ENCODE peak calls at places on chromosomes 6 and 20, in five cellular contexts. B is CD8-positive, alpha-beta T cell; H is B cell; X is foreskin fibroblast; O is kidney epithelial cell. S is an unnamed sample.

GRCh38 chr20:20752712-20753111 is 40.3 kb upstream of the RALGAPA2 start:
- DNase-seq in X (no peak), H (no peak), B (no peak), O (no peak), S (no peak)

GRCh38 chr20:61299613-61300012 is 47.6 kb downstream of the CDH4 start:
- DNase-seq in O (no peak), H (no peak), X (peak; percentile 12), B (no peak), S (no peak)

GRCh38 chr20:61253640-61254511 is 1.8 kb downstream of the CDH4 start:
- DNase-seq in B (no peak), O (no peak), H (no peak), X (no peak), S (no peak)

GRCh38 chr20:17873410-17874270 is 95.0 kb downstream of the SNX5 start:
- DNase-seq in O (no peak), B (no peak), X (peak; percentile 97), H (no peak), S (no peak)

GRCh38 chr20:32680544-32681174 is 6.9 kb upstream of the C20orf203 start:
- DNase-seq in X (no peak), O (no peak), B (no peak), H (no peak), S (no peak)

GRCh38 chr6:136318676-136319075 is 29.0 kb upstream of the BCLAF1 start:
- DNase-seq in B (no peak), H (no peak), X (peak; percentile 11), O (no peak), S (no peak)

GRCh38 chr20:24662286-24662685 is 192.9 kb downstream of the SYNDIG1 start:
- DNase-seq in B (no peak), X (no peak), O (no peak), H (no peak), S (no peak)

GRCh38 chr6:3697609-3698008 is 53.9 kb downstream of the PXDC1 start:
- DNase-seq in B (no peak), O (no peak), H (no peak), X (peak; percentile 81), S (no peak)

GRCh38 chr20:63223121-63223825 is 7.3 kb upstream of the YTHDF1 start:
- DNase-seq in H (no peak), X (no peak), B (no peak), O (no peak), S (no peak)

GRCh38 chr6:37731888-37732287 is 34.2 kb upstream of the MDGA1 start:
- DNase-seq in X (no peak), B (peak; percentile 19), H (peak; percentile 65), O (no peak), S (no peak)

GRCh38 chr6:153231048-153231635 is 100.1 kb upstream of the RGS17 start:
- DNase-seq in O (peak; percentile 5), X (no peak), H (no peak), B (no peak), S (peak; percentile 5)

GRCh38 chr6:121830759-121831158 is 395.3 kb downstream of the GJA1 start:
- DNase-seq in B (no peak), H (no peak), X (no peak), O (no peak), S (no peak)

GRCh38 chr6:137258170-137258569 is 39.0 kb upstream of the IFNGR1 start:
- DNase-seq in B (no peak), X (no peak), O (no peak), H (no peak), S (no peak)

GRCh38 chr6:16733085-16733484 is 28.2 kb downstream of the ATXN1 start:
- DNase-seq in X (no peak), O (no peak), B (no peak), H (no peak), S (no peak)

GRCh38 chr6:169158182-169158573 is 95.5 kb downstream of the THBS2 start:
- DNase-seq in H (no peak), X (no peak), B (no peak), O (no peak), S (no peak)

GRCh38 chr6:16651871-16652270 is 109.4 kb downstream of the ATXN1 start:
- DNase-seq in X (no peak), B (no peak), H (no peak), O (no peak), S (peak; percentile 90)

GRCh38 chr6:11172501-11173337 is 59.7 kb downstream of the NEDD9 start:
- DNase-seq in B (peak; percentile 74), X (peak; percentile 10), H (peak; percentile 85), O (no peak), S (peak; percentile 33)

GRCh38 chr20:25287631-25288290 is 39.9 kb downstream of the PYGB start:
- DNase-seq in B (no peak), X (no peak), O (no peak), H (peak; percentile 36), S (no peak)

GRCh38 chr6:7446056-7446455 is 56.4 kb downstream of the RIOK1 start:
- DNase-seq in H (no peak), X (no peak), B (no peak), O (no peak), S (no peak)

GRCh38 chr6:7449018-7449417 is 59.4 kb downstream of the RIOK1 start:
- DNase-seq in H (no peak), X (no peak), B (no peak), O (no peak), S (no peak)

GRCh38 chr6:7445076-7445475 is 55.5 kb downstream of the RIOK1 start:
- DNase-seq in X (no peak), O (no peak), H (no peak), B (no peak), S (no peak)

GRCh38 chr6:7448232-7448631 is 58.6 kb downstream of the RIOK1 start:
- DNase-seq in B (no peak), H (no peak), X (no peak), O (no peak), S (no peak)

DNA sequence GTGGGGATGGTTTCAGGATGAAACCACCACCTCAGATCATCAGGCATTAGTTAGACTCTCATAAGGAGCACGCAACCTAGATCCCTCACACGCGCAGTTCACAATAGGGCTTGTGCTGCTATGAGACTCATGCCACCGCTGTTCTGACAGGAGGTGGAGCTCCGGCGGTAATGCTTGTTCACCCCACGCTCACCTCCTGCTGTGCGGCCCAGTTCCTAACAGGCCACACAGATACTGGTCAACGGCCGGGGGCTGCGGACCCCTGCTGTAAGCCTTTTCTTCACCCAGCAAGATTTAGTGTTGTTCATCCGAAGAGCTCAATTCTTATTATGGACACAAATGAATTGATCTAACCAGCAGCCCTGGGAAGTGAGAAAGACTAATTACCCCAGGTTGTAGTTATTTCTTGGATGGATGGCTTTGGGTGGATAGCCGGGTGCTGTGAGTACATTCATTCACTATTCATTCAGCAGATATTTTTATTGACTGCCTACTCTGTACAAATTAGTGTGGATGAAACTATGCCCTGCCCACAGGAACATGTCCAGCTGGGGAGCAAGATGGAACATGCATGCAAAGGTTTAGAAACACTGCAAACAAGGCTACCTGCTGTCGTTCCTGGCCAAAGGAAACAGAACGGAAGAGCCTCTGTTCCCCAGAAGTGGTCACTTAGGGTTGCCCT is 57.2 kb downstream of the RIOK1 start:
- DNase-seq in H (no peak), X (no peak), B (no peak), O (no peak), S (peak; percentile 68)
- TF ChIP-seq CTCF in H (no peak), X (no peak), B (no peak), O (no peak), S (peak; percentile 41)

GRCh38 chr6:68194846-68195478 is 440.1 kb upstream of the ADGRB3 start:
- DNase-seq in O (no peak), B (no peak), X (no peak), H (no peak), S (no peak)

GRCh38 chr6:68192988-68193387 is 442.1 kb upstream of the ADGRB3 start:
- DNase-seq in O (no peak), B (no peak), H (no peak), X (no peak), S (no peak)

GRCh38 chr6:68197356-68197755 is 437.7 kb upstream of the ADGRB3 start:
- DNase-seq in B (no peak), O (no peak), H (no peak), X (peak; percentile 3), S (no peak)

GRCh38 chr6:68200929-68201328 is 434.2 kb upstream of the ADGRB3 start:
- DNase-seq in X (no peak), H (no peak), O (no peak), B (no peak), S (no peak)

DNA sequence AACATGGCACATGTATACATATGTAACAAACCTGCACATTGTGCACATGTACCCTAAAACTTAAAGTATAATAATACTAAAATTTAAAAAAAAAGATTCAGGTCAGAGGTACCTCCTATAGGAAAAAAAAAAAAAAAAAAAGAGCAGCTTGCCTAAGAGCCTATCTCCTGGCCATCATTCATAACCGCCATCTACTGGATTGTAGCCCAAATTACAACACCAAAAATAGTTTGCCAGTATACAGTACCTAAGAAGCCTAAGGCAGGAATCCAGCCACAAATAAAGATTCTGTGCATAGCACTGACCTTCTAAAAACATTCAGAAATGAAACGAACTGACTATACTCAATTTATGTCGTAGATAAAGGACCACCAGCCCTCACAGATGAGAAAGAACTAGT is 438.4 kb upstream of the ADGRB3 start:
- DNase-seq in O (no peak), H (no peak), B (no peak), X (peak; percentile 15), S (no peak)
- TF ChIP-seq CTCF in O (peak; percentile 8), H (no peak), B (no peak), X (no peak), S (peak; percentile 11)

DNA sequence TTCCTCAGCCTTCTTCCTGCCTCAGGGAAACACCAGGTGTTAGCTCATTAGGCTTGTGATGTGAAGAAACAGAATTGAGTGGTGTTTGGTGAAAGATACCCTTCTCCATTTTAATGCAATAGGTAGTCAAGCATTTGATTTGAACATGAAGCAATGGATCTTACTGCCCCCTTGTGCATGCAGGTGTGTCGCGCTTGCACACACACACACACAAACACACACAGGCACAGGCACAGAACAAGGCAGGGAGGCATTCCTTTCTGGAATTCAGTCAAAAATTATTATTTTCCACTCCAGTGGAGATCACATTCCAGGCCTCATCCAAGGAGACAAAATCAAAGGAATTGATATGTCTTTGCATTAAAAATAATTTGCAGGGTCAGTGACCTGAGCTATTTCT is 667.0 kb upstream of the MARCKS start:
- DNase-seq in O (no peak), H (no peak), B (no peak), X (no peak), S (no peak)
- TF ChIP-seq CTCF in O (peak; percentile 13), H (no peak), B (no peak), X (no peak), S (peak; percentile 46)

GRCh38 chr6:119979862-119980261 is 630.3 kb upstream of the MAN1A1 start:
- DNase-seq in X (no peak), H (no peak), O (no peak), B (no peak), S (peak; percentile 17)
- TF ChIP-seq CTCF in X (no peak), H (peak; percentile 15), O (no peak), B (no peak), S (peak; percentile 69)

S was measured in foreskin keratinocyte.